ENCODE peak calls at places on chromosomes 6 and 20, in six cellular contexts. One of them, this sample, is unnamed.

GRCh38 chr6:35781290-35781689 is 471 bp downstream of the CLPSL1 start:
- DNase-seq in hepatocyte: no peak
- DNase-seq in HFF-Myc: no peak
- DNase-seq in ovary: no peak
- DNase-seq in prostate gland: no peak
- DNase-seq in cardiac fibroblast: no peak
- DNase-seq in this sample: no peak

GRCh38 chr6:34887753-34888440 is at the start of gene TAF11:
- DNase-seq in prostate gland: peak; percentile 95
- DNase-seq in ovary: peak; percentile 95
- DNase-seq in hepatocyte: peak; percentile 97
- DNase-seq in HFF-Myc: peak; percentile 87
- DNase-seq in cardiac fibroblast: peak; percentile 96
- DNase-seq in this sample: peak; percentile 86

GRCh38 chr20:25277941-25278521 is 30.1 kb downstream of the PYGB start:
- DNase-seq in ovary: peak; percentile 25
- DNase-seq in hepatocyte: no peak
- DNase-seq in HFF-Myc: no peak
- DNase-seq in prostate gland: no peak
- DNase-seq in cardiac fibroblast: no peak
- DNase-seq in this sample: no peak

GRCh38 chr6:8707956-8708772 is 272.8 kb upstream of the SLC35B3 start:
- DNase-seq in hepatocyte: peak; percentile 65
- DNase-seq in prostate gland: peak; percentile 81
- DNase-seq in cardiac fibroblast: peak; percentile 1
- DNase-seq in ovary: no peak
- DNase-seq in HFF-Myc: peak; percentile 4
- DNase-seq in this sample: peak; percentile 9

GRCh38 chr6:113669641-113670040 is 187.5 kb upstream of the MARCKS start:
- DNase-seq in hepatocyte: no peak
- DNase-seq in cardiac fibroblast: no peak
- DNase-seq in ovary: no peak
- DNase-seq in prostate gland: no peak
- DNase-seq in HFF-Myc: no peak
- DNase-seq in this sample: no peak

GRCh38 chr20:2042400-2042799 is 48.5 kb upstream of the PDYN start:
- DNase-seq in cardiac fibroblast: peak; percentile 56
- DNase-seq in ovary: no peak
- DNase-seq in HFF-Myc: no peak
- DNase-seq in hepatocyte: no peak
- DNase-seq in prostate gland: no peak
- DNase-seq in this sample: no peak

GRCh38 chr20:6169251-6169650 is 46.4 kb upstream of the FERMT1 start:
- DNase-seq in prostate gland: no peak
- DNase-seq in cardiac fibroblast: peak; percentile 49
- DNase-seq in hepatocyte: peak; percentile 11
- DNase-seq in ovary: no peak
- DNase-seq in HFF-Myc: no peak
- DNase-seq in this sample: no peak

GRCh38 chr6:24412294-24412693 is 9.6 kb downstream of the MRS2 start:
- DNase-seq in ovary: no peak
- DNase-seq in hepatocyte: no peak
- DNase-seq in prostate gland: no peak
- DNase-seq in HFF-Myc: no peak
- DNase-seq in cardiac fibroblast: no peak
- DNase-seq in this sample: no peak

GRCh38 chr6:3385660-3386151 is 71.1 kb downstream of the SLC22A23 start:
- DNase-seq in cardiac fibroblast: peak; percentile 75
- DNase-seq in prostate gland: peak; percentile 54
- DNase-seq in hepatocyte: no peak
- DNase-seq in ovary: no peak
- DNase-seq in HFF-Myc: no peak
- DNase-seq in this sample: peak; percentile 19

GRCh38 chr6:168195712-168196111 is 116.7 kb upstream of the FRMD1 start:
- DNase-seq in ovary: no peak
- DNase-seq in hepatocyte: no peak
- DNase-seq in cardiac fibroblast: no peak
- DNase-seq in HFF-Myc: no peak
- DNase-seq in prostate gland: no peak
- DNase-seq in this sample: no peak

GRCh38 chr20:50151034-50151743 is 2.3 kb downstream of the PEDS1 start:
- DNase-seq in ovary: no peak
- DNase-seq in cardiac fibroblast: peak; percentile 42
- DNase-seq in hepatocyte: no peak
- DNase-seq in prostate gland: peak; percentile 77
- DNase-seq in HFF-Myc: no peak
- DNase-seq in this sample: no peak
- H3K4me3 ChIP-seq in ovary: no peak overlapping the region
- H3K4me3 ChIP-seq in cardiac fibroblast: no peak overlapping the region
- H3K4me3 ChIP-seq in hepatocyte: no peak overlapping the region
- H3K4me3 ChIP-seq in prostate gland: no peak overlapping the region
- H3K4me3 ChIP-seq in HFF-Myc: peak overlapping the region; percentile 7
- H3K4me3 ChIP-seq in this sample: no peak overlapping the region

GRCh38 chr6:30885481-30885998 is 1.2 kb downstream of the DDR1 start:
- DNase-seq in HFF-Myc: no peak
- DNase-seq in ovary: no peak
- DNase-seq in hepatocyte: peak; percentile 77
- DNase-seq in cardiac fibroblast: peak; percentile 18
- DNase-seq in prostate gland: peak; percentile 89
- DNase-seq in this sample: no peak

GRCh38 chr6:30884521-30885480 is 482 bp downstream of the DDR1 start:
- DNase-seq in cardiac fibroblast: peak; percentile 17
- DNase-seq in prostate gland: no peak
- DNase-seq in HFF-Myc: no peak
- DNase-seq in hepatocyte: peak; percentile 70
- DNase-seq in ovary: peak; percentile 65
- DNase-seq in this sample: no peak

GRCh38 chr6:30882764-30883475 is 1.4 kb upstream of the DDR1 start:
- DNase-seq in hepatocyte: peak; percentile 90
- DNase-seq in cardiac fibroblast: no peak
- DNase-seq in ovary: peak; percentile 65
- DNase-seq in prostate gland: peak; percentile 93
- DNase-seq in HFF-Myc: no peak
- DNase-seq in this sample: no peak

GRCh38 chr6:30883476-30883742 is 910 bp upstream of the DDR1 start:
- DNase-seq in cardiac fibroblast: no peak
- DNase-seq in prostate gland: no peak
- DNase-seq in hepatocyte: no peak
- DNase-seq in ovary: no peak
- DNase-seq in HFF-Myc: no peak
- DNase-seq in this sample: no peak

GRCh38 chr6:30883743-30884520 is at the start of gene DDR1:
- DNase-seq in HFF-Myc: no peak
- DNase-seq in prostate gland: peak; percentile 89
- DNase-seq in ovary: peak; percentile 92
- DNase-seq in hepatocyte: peak; percentile 89
- DNase-seq in cardiac fibroblast: peak; percentile 34
- DNase-seq in this sample: no peak
- H3K4me3 ChIP-seq in HFF-Myc: peak within 1 kb of the TSS; percentile 59
- H3K4me3 ChIP-seq in prostate gland: peak within 1 kb of the TSS; percentile 70
- H3K4me3 ChIP-seq in ovary: peak within 1 kb of the TSS; percentile 82
- H3K4me3 ChIP-seq in hepatocyte: peak within 1 kb of the TSS; percentile 91
- H3K4me3 ChIP-seq in cardiac fibroblast: peak within 1 kb of the TSS; percentile 72
- H3K4me3 ChIP-seq in this sample: peak within 1 kb of the TSS; percentile 66

DNA sequence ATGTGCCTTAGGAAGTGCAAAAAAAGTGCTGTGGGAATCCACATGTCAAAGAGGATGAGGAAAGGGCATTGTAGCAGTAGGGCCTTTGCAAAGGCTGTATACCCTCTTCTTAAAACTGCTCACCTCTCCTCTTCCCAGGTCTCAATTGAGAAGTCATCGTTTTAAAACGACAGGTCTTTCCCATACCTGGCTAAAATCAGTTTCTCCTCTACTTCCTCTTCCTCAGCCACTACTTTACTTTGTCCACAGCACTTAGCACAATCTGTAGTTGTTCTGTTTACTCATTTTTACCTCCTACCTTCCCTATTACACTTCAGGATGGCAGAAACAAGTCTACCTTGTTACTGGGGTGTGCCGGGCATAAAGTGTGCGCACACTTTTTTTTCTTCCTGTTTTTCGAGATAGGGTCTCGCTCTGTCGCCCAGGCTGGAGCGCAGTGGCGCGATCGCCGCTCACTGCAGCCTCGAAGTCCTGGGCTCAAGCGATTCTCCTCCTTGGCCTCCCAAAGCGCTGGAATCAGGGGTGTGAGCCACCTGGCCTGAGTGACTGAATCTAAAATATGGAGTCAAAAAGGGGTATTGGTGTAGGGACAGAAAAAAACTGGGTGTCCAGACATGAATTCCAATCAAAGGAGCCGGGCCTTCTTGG is 9.8 kb upstream of the ELOVL5 start:
- DNase-seq in cardiac fibroblast: no peak
- DNase-seq in HFF-Myc: no peak
- DNase-seq in ovary: no peak
- DNase-seq in hepatocyte: peak; percentile 16
- DNase-seq in prostate gland: no peak
- DNase-seq in this sample: no peak
- H3K4me3 ChIP-seq in cardiac fibroblast: peak overlapping the region; percentile 47
- H3K4me3 ChIP-seq in HFF-Myc: peak overlapping the region; percentile 46
- H3K4me3 ChIP-seq in ovary: peak overlapping the region; percentile 51
- H3K4me3 ChIP-seq in hepatocyte: peak overlapping the region; percentile 8
- H3K4me3 ChIP-seq in prostate gland: peak overlapping the region; percentile 64
- H3K4me3 ChIP-seq in this sample: peak overlapping the region; percentile 39

GRCh38 chr6:111601875-111602274 is 3.8 kb downstream of the TRAF3IP2 start:
- DNase-seq in HFF-Myc: no peak
- DNase-seq in hepatocyte: peak; percentile 57
- DNase-seq in prostate gland: peak; percentile 62
- DNase-seq in cardiac fibroblast: peak; percentile 62
- DNase-seq in ovary: no peak
- DNase-seq in this sample: peak; percentile 78

GRCh38 chr6:111602481-111603404 is 2.9 kb downstream of the TRAF3IP2 start:
- DNase-seq in hepatocyte: peak; percentile 62
- DNase-seq in cardiac fibroblast: peak; percentile 56
- DNase-seq in prostate gland: no peak
- DNase-seq in HFF-Myc: peak; percentile 65
- DNase-seq in ovary: peak; percentile 54
- DNase-seq in this sample: no peak

GRCh38 chr6:111605100-111605748 is 454 bp downstream of the TRAF3IP2 start:
- DNase-seq in HFF-Myc: peak; percentile 85
- DNase-seq in cardiac fibroblast: peak; percentile 96
- DNase-seq in hepatocyte: peak; percentile 72
- DNase-seq in prostate gland: peak; percentile 58
- DNase-seq in ovary: peak; percentile 84
- DNase-seq in this sample: no peak

GRCh38 chr6:111604259-111605099 is 1.2 kb downstream of the TRAF3IP2 start:
- DNase-seq in hepatocyte: peak; percentile 51
- DNase-seq in prostate gland: peak; percentile 34
- DNase-seq in HFF-Myc: peak; percentile 66
- DNase-seq in cardiac fibroblast: peak; percentile 91
- DNase-seq in ovary: peak; percentile 69
- DNase-seq in this sample: no peak

GRCh38 chr6:111603648-111604047 is 2.0 kb downstream of the TRAF3IP2 start:
- DNase-seq in prostate gland: no peak
- DNase-seq in ovary: no peak
- DNase-seq in hepatocyte: no peak
- DNase-seq in HFF-Myc: no peak
- DNase-seq in cardiac fibroblast: peak; percentile 46
- DNase-seq in this sample: no peak
- H3K4me3 ChIP-seq in prostate gland: no peak overlapping the region
- H3K4me3 ChIP-seq in ovary: peak overlapping the region; percentile 45
- H3K4me3 ChIP-seq in hepatocyte: no peak overlapping the region
- H3K4me3 ChIP-seq in HFF-Myc: peak overlapping the region; percentile 64
- H3K4me3 ChIP-seq in cardiac fibroblast: peak overlapping the region; percentile 42
- H3K4me3 ChIP-seq in this sample: peak overlapping the region; percentile 42

DNA sequence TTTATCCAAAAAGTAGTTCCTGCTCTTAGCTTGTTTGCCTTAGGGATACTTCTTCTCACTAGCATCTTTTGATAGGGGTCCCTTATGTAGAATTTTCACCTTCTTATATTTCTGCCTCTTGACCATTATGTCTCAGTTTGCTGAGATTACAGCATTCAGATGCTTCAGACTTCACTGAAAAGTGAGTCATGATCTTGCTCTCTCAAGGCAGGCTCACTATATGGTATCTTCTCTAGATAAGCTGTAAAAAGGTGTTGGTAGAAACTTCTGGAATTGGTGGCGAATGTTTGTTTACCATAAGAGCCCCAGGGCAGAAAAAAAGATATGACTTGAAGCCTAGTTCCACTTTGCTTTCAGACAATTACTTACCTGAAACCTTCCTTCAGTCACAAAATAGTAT is 19.7 kb downstream of the GTPBP2 start:
- DNase-seq in cardiac fibroblast: no peak
- DNase-seq in HFF-Myc: no peak
- DNase-seq in ovary: no peak
- DNase-seq in hepatocyte: peak; percentile 26
- DNase-seq in prostate gland: no peak
- DNase-seq in this sample: no peak
- H3K4me3 ChIP-seq in cardiac fibroblast: no peak overlapping the region
- H3K4me3 ChIP-seq in HFF-Myc: no peak overlapping the region
- H3K4me3 ChIP-seq in ovary: no peak overlapping the region
- H3K4me3 ChIP-seq in hepatocyte: no peak overlapping the region
- H3K4me3 ChIP-seq in prostate gland: no peak overlapping the region
- H3K4me3 ChIP-seq in this sample: no peak overlapping the region

GRCh38 chr20:50893620-50894019 is 37.6 kb downstream of the ADNP start:
- DNase-seq in HFF-Myc: no peak
- DNase-seq in prostate gland: no peak
- DNase-seq in cardiac fibroblast: no peak
- DNase-seq in hepatocyte: no peak
- DNase-seq in ovary: no peak
- DNase-seq in this sample: no peak

GRCh38 chr20:50891138-50891537 is 40.1 kb downstream of the ADNP start:
- DNase-seq in cardiac fibroblast: peak; percentile 38
- DNase-seq in hepatocyte: no peak
- DNase-seq in ovary: no peak
- DNase-seq in HFF-Myc: no peak
- DNase-seq in prostate gland: no peak
- DNase-seq in this sample: no peak

GRCh38 chr20:50895111-50895830 is 36.0 kb downstream of the ADNP start:
- DNase-seq in HFF-Myc: no peak
- DNase-seq in cardiac fibroblast: no peak
- DNase-seq in ovary: no peak
- DNase-seq in hepatocyte: peak; percentile 49
- DNase-seq in prostate gland: no peak
- DNase-seq in this sample: no peak

DNA sequence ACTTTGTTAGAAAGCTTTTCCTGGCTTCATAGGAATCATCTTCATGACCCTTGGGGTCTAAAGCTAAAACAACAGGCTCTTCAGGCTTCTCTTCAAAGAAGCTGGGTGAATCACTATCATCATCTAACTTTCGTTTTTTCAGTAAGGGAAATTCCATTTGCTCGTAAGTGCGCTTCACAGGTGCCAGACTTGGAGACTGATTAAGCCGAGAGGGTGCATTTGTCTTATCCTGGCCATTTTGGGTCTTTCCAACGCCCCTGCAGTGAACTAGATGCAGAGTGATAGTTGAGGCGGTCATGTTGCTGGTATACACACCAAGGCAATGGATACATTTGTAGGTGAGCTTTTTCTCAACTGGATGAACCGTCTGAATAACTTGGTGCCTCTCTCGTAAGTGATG is 38.8 kb downstream of the ADNP start:
- DNase-seq in cardiac fibroblast: no peak
- DNase-seq in ovary: no peak
- DNase-seq in prostate gland: no peak
- DNase-seq in hepatocyte: no peak
- DNase-seq in HFF-Myc: no peak
- DNase-seq in this sample: no peak
- H3K4me3 ChIP-seq in cardiac fibroblast: no peak overlapping the region
- H3K4me3 ChIP-seq in ovary: no peak overlapping the region
- H3K4me3 ChIP-seq in prostate gland: no peak overlapping the region
- H3K4me3 ChIP-seq in hepatocyte: no peak overlapping the region
- H3K4me3 ChIP-seq in HFF-Myc: no peak overlapping the region
- H3K4me3 ChIP-seq in this sample: no peak overlapping the region